ENCODE peak calls at places on chromosomes 12 and 14, in nine cellular contexts. W is astrocyte of the spinal cord; G is fibroblast of lung; M is CD8-positive, alpha-beta T cell; A is upper lobe of right lung; S is WTC11; Z is PC-9; X is fibroblast of pulmonary artery; H is GM20000. Q is an unnamed sample.

GRCh38 chr12:70196732-70197361 is 46.4 kb upstream of the CNOT2 start:
- DNase-seq in W (peak), G (peak), M (no peak), A (no peak), S (no peak), Z (no peak), X (peak), H (no peak), Q (no peak)

GRCh38 chr12:119412811-119413794 is 78.6 kb downstream of the CCDC60 start:
- DNase-seq in W (peak), G (peak), M (no peak), A (no peak), S (peak), Z (peak), X (peak), H (peak), Q (peak)

GRCh38 chr12:13005649-13006048 is 5.6 kb upstream of the HEBP1 start:
- DNase-seq in W (no peak), G (no peak), M (no peak), A (no peak), S (no peak), Z (no peak), X (no peak), H (no peak), Q (no peak)

GRCh38 chr14:53035336-53035735 is 84.5 kb upstream of the FERMT2 start:
- DNase-seq in W (no peak), G (no peak), M (no peak), A (no peak), S (no peak), Z (no peak), X (no peak), H (no peak), Q (no peak)

GRCh38 chr12:79522657-79523386 is 167.9 kb downstream of the PAWR start:
- DNase-seq in W (no peak), G (no peak), M (no peak), A (no peak), S (no peak), Z (no peak), X (no peak), H (no peak), Q (no peak)

GRCh38 chr14:99259327-99259726 is 12.7 kb downstream of the BCL11B start:
- DNase-seq in W (no peak), G (no peak), M (peak), A (no peak), S (no peak), Z (no peak), X (no peak), H (no peak), Q (no peak)

GRCh38 chr14:51400142-51400541 is 160.1 kb downstream of the TMX1 start:
- DNase-seq in W (no peak), G (peak), M (no peak), A (no peak), S (no peak), Z (no peak), X (no peak), H (no peak), Q (no peak)

GRCh38 chr14:22854963-22855724 is 16.4 kb upstream of the LRP10 start:
- DNase-seq in W (no peak), G (no peak), M (no peak), A (no peak), S (no peak), Z (peak), X (no peak), H (no peak), Q (no peak)

GRCh38 chr12:49358548-49359141 is 8.6 kb upstream of the SPATS2 start:
- DNase-seq in W (peak), G (peak), M (peak), A (peak), S (peak), Z (peak), X (peak), H (peak), Q (no peak)

GRCh38 chr14:99590746-99591555 is 13.1 kb downstream of the CCDC85C start:
- DNase-seq in W (peak), G (peak), M (no peak), A (no peak), S (no peak), Z (no peak), X (peak), H (no peak), Q (no peak)

GRCh38 chr12:88960213-88960878 is 380.1 kb upstream of the KITLG start:
- DNase-seq in W (peak), G (peak), M (no peak), A (no peak), S (no peak), Z (no peak), X (peak), H (no peak), Q (no peak)

GRCh38 chr14:100117647-100118376 is 41.6 kb downstream of the DEGS2 start:
- DNase-seq in W (no peak), G (no peak), M (peak), A (no peak), S (no peak), Z (no peak), X (no peak), H (no peak), Q (no peak)

GRCh38 chr14:30223385-30223785 is 295.7 kb upstream of the PRKD1 start:
- DNase-seq in W (peak), G (peak), M (no peak), A (peak), S (no peak), Z (peak), X (peak), H (no peak), Q (no peak)

GRCh38 chr14:57533214-57533613 is 39.6 kb upstream of the CCDC198 start:
- DNase-seq in W (peak), G (peak), M (no peak), A (no peak), S (peak), Z (no peak), X (peak), H (peak), Q (no peak)

GRCh38 chr14:49959822-49960408 is 67.0 kb downstream of the ARF6 start:
- DNase-seq in W (no peak), G (no peak), M (no peak), A (no peak), S (no peak), Z (peak), X (no peak), H (peak), Q (no peak)

GRCh38 chr14:99241314-99242035 is 30.5 kb downstream of the BCL11B start:
- DNase-seq in W (no peak), G (no peak), M (peak), A (no peak), S (no peak), Z (no peak), X (no peak), H (no peak), Q (no peak)

GRCh38 chr14:61438036-61438435 is 116.7 kb downstream of the PRKCH start:
- DNase-seq in W (no peak), G (no peak), M (peak), A (no peak), S (no peak), Z (no peak), X (no peak), H (no peak), Q (no peak)

GRCh38 chr14:91898256-91898843 is 31.0 kb upstream of the TC2N start:
- DNase-seq in W (peak), G (peak), M (no peak), A (no peak), S (no peak), Z (no peak), X (peak), H (no peak), Q (no peak)

GRCh38 chr12:401235-402126 is at the start of gene CCDC77:
- DNase-seq in W (peak), G (peak), M (peak), A (peak), S (peak), Z (peak), X (peak), H (peak), Q (peak)
- TF ChIP-seq CTCF in W (peak), G (no peak), M (peak), A (peak), S (no peak), Z (no peak), X (peak), H (no peak), Q (peak)

GRCh38 chr14:106187176-106187670 is 660.8 kb downstream of the TMEM121 start:
- DNase-seq in W (no peak), G (no peak), M (no peak), A (no peak), S (no peak), Z (no peak), X (no peak), H (no peak), Q (no peak)

GRCh38 chr14:106185837-106186233 is 659.5 kb downstream of the TMEM121 start:
- DNase-seq in W (no peak), G (no peak), M (peak), A (no peak), S (no peak), Z (no peak), X (no peak), H (no peak), Q (no peak)
- TF ChIP-seq CTCF in W (no peak), G (no peak), M (peak), A (peak), S (no peak), Z (no peak), X (no peak), H (peak), Q (no peak)

GRCh38 chr14:76450476-76450875 is 74.5 kb downstream of the ESRRB start:
- DNase-seq in W (no peak), G (no peak), M (no peak), A (no peak), S (no peak), Z (no peak), X (no peak), H (no peak), Q (no peak)

GRCh38 chr14:76461886-76462285 is 85.9 kb downstream of the ESRRB start:
- DNase-seq in W (no peak), G (no peak), M (no peak), A (no peak), S (no peak), Z (no peak), X (no peak), H (no peak), Q (no peak)

GRCh38 chr14:76456891-76457586 is 81.1 kb downstream of the ESRRB start:
- DNase-seq in W (no peak), G (no peak), M (no peak), A (no peak), S (no peak), Z (no peak), X (no peak), H (no peak), Q (no peak)

DNA sequence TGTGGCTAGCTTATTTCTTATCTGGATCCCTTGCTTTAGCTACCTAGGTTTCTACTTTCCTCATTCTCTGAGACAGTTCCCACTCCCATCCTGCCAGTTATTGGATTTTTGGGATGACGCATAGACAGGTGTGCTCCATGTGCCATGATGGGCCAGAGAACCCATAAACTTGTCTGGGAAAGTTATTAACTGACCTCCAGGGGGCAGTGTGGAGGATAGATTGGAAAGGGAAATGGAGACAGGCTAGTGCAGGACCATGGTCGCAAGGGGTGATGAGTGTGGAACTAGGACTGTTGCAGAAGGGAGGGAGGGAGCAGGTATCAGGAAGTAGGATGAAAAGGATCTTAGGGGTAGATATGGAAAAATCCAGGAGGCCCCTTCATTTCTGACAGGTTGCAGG is 80.3 kb downstream of the ESRRB start:
- DNase-seq in W (no peak), G (peak), M (no peak), A (no peak), S (peak), Z (no peak), X (peak), H (peak), Q (peak)
- TF ChIP-seq CTCF in W (peak), G (peak), M (peak), A (peak), S (peak), Z (peak), X (peak), H (peak), Q (peak)

GRCh38 chr12:46110928-46111699 is 120.7 kb upstream of the SCAF11 start:
- DNase-seq in W (no peak), G (no peak), M (no peak), A (no peak), S (no peak), Z (no peak), X (no peak), H (no peak), Q (no peak)

GRCh38 chr12:46109343-46110219 is 119.2 kb upstream of the SCAF11 start:
- DNase-seq in W (no peak), G (no peak), M (no peak), A (no peak), S (no peak), Z (no peak), X (no peak), H (no peak), Q (no peak)

GRCh38 chr12:46111727-46112126 is 121.4 kb upstream of the SCAF11 start:
- DNase-seq in W (no peak), G (no peak), M (no peak), A (no peak), S (no peak), Z (no peak), X (no peak), H (no peak), Q (no peak)

GRCh38 chr12:46108721-46109120 is 118.3 kb upstream of the SCAF11 start:
- DNase-seq in W (no peak), G (no peak), M (no peak), A (no peak), S (no peak), Z (no peak), X (no peak), H (peak), Q (no peak)

DNA sequence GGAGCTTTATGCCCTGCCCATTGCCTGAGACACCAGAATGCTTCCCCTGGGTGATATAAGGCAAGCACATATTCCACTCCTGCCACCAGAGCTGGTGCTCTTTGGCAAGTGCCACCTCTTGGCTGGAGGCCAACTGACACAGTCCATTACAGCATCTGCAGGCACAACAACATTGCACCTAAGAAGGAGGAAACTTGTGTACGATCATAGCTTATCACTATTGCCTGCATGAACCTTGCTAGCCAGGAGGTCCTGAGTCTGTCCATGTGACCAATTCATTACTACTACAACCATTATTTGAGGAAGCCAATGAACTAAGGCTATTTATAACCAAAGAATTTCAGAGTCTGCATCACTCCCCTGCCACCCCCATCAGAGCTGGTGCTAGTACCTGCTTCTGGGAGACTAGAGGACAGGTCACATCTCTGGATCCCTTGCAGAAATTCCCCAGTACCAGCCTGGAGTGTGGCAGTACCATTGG is 119.9 kb upstream of the SCAF11 start:
- DNase-seq in W (no peak), G (no peak), M (no peak), A (no peak), S (no peak), Z (no peak), X (no peak), H (no peak), Q (no peak)
- TF ChIP-seq CTCF in W (no peak), G (no peak), M (no peak), A (no peak), S (no peak), Z (no peak), X (no peak), H (no peak), Q (no peak)

GRCh38 chr12:87274594-87275245 is 754.5 kb downstream of the C12orf50 start:
- DNase-seq in W (peak), G (peak), M (no peak), A (no peak), S (no peak), Z (no peak), X (peak), H (no peak), Q (no peak)
- TF ChIP-seq CTCF in W (peak), G (peak), M (no peak), A (peak), S (peak), Z (peak), X (peak), H (peak), Q (peak)

DNA sequence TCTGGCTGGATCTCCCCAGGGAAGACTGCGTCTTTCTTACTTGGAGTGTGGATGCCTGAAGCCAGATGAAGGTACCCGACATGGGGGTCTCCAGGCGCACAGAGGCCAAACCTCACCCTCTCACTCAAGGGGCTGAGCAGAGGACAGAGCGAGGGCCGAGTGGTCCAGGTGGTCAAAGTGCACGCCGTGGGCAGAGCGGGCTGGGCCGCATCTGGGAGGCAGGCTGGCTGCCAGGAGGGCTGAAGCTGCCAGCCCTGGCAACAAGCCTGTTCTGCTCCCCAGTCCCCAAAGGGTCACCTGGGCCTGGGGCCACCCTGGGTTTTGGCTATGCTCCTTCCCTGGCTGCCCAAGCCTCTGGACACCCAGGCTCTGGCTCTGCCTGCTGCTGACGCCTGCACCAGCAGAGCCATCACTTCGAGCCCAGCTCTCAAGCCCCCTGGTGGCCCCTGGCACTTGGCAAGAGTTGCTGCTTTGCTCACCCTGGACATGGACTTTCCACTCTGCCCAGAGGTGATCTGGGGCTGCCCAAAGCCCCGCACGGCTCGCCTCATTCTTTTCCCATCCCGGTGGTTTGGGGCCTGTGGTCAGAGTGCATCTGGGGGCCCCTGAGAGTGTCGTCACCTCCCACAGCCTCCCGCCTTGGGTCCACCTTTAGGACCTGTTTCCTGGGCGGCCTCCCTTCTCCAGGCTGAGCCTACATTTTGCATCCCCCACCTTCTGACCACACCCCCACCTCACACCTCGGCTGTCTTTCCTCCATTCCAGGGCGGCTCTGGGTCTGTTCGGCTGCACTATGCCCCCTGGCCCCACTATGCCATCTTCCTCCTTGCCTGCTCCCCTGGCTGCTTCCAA is 2.8 kb downstream of the ADSS1 start:
- DNase-seq in W (no peak), G (no peak), M (no peak), A (no peak), S (no peak), Z (no peak), X (no peak), H (no peak), Q (no peak)
- TF ChIP-seq CTCF in W (peak), G (no peak), M (no peak), A (no peak), S (peak), Z (no peak), X (peak), H (no peak), Q (no peak)

GRCh38 chr14:103104389-103104653 is 9.8 kb downstream of the EXOC3L4 start:
- DNase-seq in W (no peak), G (no peak), M (no peak), A (no peak), S (no peak), Z (no peak), X (no peak), H (no peak), Q (no peak)

GRCh38 chr14:103103461-103104388 is 9.2 kb downstream of the EXOC3L4 start:
- DNase-seq in W (no peak), G (peak), M (no peak), A (peak), S (peak), Z (peak), X (peak), H (no peak), Q (no peak)

GRCh38 chr14:103104654-103105511 is 10.4 kb downstream of the EXOC3L4 start:
- DNase-seq in W (peak), G (peak), M (peak), A (peak), S (peak), Z (peak), X (peak), H (peak), Q (peak)

GRCh38 chr14:103107455-103107854 is 12.9 kb downstream of the EXOC3L4 start:
- DNase-seq in W (no peak), G (no peak), M (no peak), A (no peak), S (no peak), Z (no peak), X (no peak), H (no peak), Q (no peak)

DNA sequence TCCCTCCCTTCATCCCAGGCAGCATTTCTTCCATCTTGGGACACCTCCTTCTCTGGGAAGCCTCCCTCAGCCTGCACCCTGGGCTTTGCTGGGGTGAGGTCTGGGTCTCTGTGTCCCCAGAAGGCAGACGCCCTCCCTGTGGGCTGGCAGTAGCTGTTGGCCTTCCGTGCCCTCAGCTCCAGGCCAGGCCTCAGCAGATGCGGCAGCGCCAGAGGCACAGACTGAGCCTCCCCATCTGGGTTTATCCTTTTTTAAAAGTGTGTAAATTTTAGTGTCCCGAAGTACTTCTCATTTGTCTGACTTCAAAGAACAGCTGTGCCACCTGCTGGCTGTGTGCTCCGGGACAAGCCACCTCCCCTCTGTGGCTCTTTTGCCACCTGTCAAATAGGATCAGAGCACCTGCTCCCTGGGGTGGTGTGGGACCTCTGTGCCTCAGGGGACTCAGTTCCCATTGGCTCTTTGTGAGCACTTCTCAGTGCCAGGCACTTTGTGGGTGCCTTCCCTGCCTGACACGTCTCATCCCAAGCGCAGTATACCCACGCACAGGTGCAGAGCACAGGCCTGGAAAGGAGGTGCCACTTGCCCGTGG is 11.1 kb downstream of the EXOC3L4 start:
- DNase-seq in W (no peak), G (no peak), M (no peak), A (no peak), S (no peak), Z (peak), X (no peak), H (peak), Q (no peak)
- TF ChIP-seq CTCF in W (no peak), G (no peak), M (no peak), A (no peak), S (no peak), Z (peak), X (no peak), H (peak), Q (peak)

GRCh38 chr14:104293851-104294627 is 155.7 kb downstream of the KIF26A start:
- DNase-seq in W (no peak), G (no peak), M (no peak), A (peak), S (peak), Z (no peak), X (no peak), H (no peak), Q (no peak)
- TF ChIP-seq CTCF in W (no peak), G (no peak), M (no peak), A (no peak), S (no peak), Z (peak), X (no peak), H (no peak), Q (peak)